ENCODE peak calls at places on chromosomes 16 and 17, in nine cellular contexts. Z, S, M, D, T, J, U, E and Y are unnamed samples.

GRCh38 chr17:80067393-80067986 is 31.0 kb downstream of the CCDC40 start:
- DNase-seq in J (no peak), M (no peak), S (no peak), D (no peak), T (no peak), E (no peak), Z (no peak), U (no peak), Y (no peak)

GRCh38 chr16:73420244-73421040 is 372.5 kb upstream of the ZFHX3 start:
- DNase-seq in M (no peak), Z (no peak), J (no peak), U (no peak), E (no peak), D (no peak), S (no peak), T (no peak), Y (no peak)

GRCh38 chr17:46770818-46771600 is 47.5 kb downstream of the WNT3 start:
- DNase-seq in J (peak), D (peak), S (peak), T (no peak), U (no peak), Z (peak), E (peak), M (no peak), Y (peak)

GRCh38 chr16:69477546-69477945 is 53.1 kb downstream of the CYB5B start:
- DNase-seq in D (no peak), E (no peak), S (no peak), J (no peak), T (no peak), M (no peak), Z (no peak), U (no peak), Y (no peak)

GRCh38 chr16:67305216-67306071 is 21.1 kb downstream of the KCTD19 start:
- DNase-seq in D (no peak), T (no peak), U (no peak), J (peak), Z (no peak), E (no peak), S (peak), M (no peak), Y (no peak)

GRCh38 chr17:76827736-76828135 is 40.5 kb upstream of the MGAT5B start:
- DNase-seq in M (no peak), S (no peak), D (no peak), J (no peak), Z (no peak), U (no peak), T (no peak), E (no peak), Y (peak)

GRCh38 chr17:83204230-83204725 is 124.9 kb downstream of the METRNL start:
- DNase-seq in T (no peak), U (no peak), Z (no peak), D (no peak), E (no peak), M (no peak), S (no peak), J (no peak), Y (no peak)

GRCh38 chr16:89581861-89582563 is 6.5 kb downstream of the CPNE7 start:
- DNase-seq in D (no peak), Z (peak), U (no peak), T (no peak), S (no peak), E (peak), J (no peak), M (no peak), Y (peak)

GRCh38 chr16:67431805-67432476 is 1.0 kb downstream of the HSD11B2 start:
- DNase-seq in T (no peak), Z (no peak), J (no peak), D (no peak), E (no peak), U (no peak), S (peak), M (no peak), Y (no peak)

GRCh38 chr17:30113213-30113612 is 3.4 kb upstream of the NSRP1 start:
- DNase-seq in Z (peak), T (no peak), U (no peak), M (peak), J (no peak), D (no peak), S (no peak), E (peak), Y (no peak)

GRCh38 chr16:89873822-89874689 is 664 bp downstream of the TCF25 start:
- DNase-seq in J (peak), T (peak), S (peak), D (peak), E (peak), M (peak), Z (peak), U (peak), Y (peak)

GRCh38 chr16:49712106-49712505 is 143.8 kb downstream of the ZNF423 start:
- DNase-seq in Z (no peak), E (no peak), T (no peak), S (no peak), M (no peak), J (no peak), D (no peak), U (no peak), Y (no peak)

GRCh38 chr16:11796227-11797165 is 562 bp downstream of the ZC3H7A start:
- DNase-seq in E (peak), D (peak), T (peak), S (peak), U (peak), Z (peak), M (peak), J (peak), Y (peak)

GRCh38 chr17:45032150-45032493 is 19.3 kb downstream of the DCAKD start:
- DNase-seq in T (no peak), D (no peak), J (no peak), E (no peak), Z (no peak), U (no peak), M (no peak), S (peak), Y (no peak)

GRCh38 chr16:18041864-18042834 is 294.4 kb downstream of the NPIPA8 start:
- DNase-seq in T (no peak), U (no peak), D (no peak), J (no peak), E (peak), S (no peak), Z (no peak), M (no peak), Y (no peak)

GRCh38 chr17:62760888-62761267 is 47.2 kb downstream of the MARCHF10 start:
- DNase-seq in J (no peak), M (no peak), Z (no peak), U (no peak), E (no peak), T (no peak), D (no peak), S (no peak), Y (no peak)

GRCh38 chr17:58870747-58871146 is 115.1 kb downstream of the PPM1E start:
- DNase-seq in U (no peak), S (no peak), M (no peak), E (no peak), Z (no peak), T (no peak), D (no peak), J (no peak), Y (no peak)

GRCh38 chr17:72974605-72975232 is 117.8 kb downstream of the SLC39A11 start:
- DNase-seq in S (no peak), Z (no peak), T (no peak), U (no peak), D (no peak), E (peak), J (no peak), M (no peak), Y (no peak)

GRCh38 chr17:58060596-58061191 is 22.5 kb upstream of the DYNLL2 start:
- DNase-seq in D (no peak), T (peak), S (no peak), Z (no peak), E (peak), J (no peak), U (peak), M (no peak), Y (no peak)

GRCh38 chr17:79413591-79413990 is 197.3 kb downstream of the RBFOX3 start:
- DNase-seq in Z (no peak), M (no peak), U (no peak), D (no peak), S (peak), E (no peak), J (no peak), T (no peak), Y (no peak)

GRCh38 chr16:56357765-56358322 is 67.5 kb downstream of the AMFR start:
- DNase-seq in J (peak), M (no peak), U (peak), D (no peak), S (peak), T (peak), E (peak), Z (peak), Y (no peak)

GRCh38 chr16:53804467-53804866 is 100.5 kb downstream of the FTO start:
- DNase-seq in Z (no peak), J (no peak), E (no peak), U (no peak), D (no peak), T (no peak), M (no peak), S (no peak), Y (no peak)

GRCh38 chr17:32491371-32492280 is 4.8 kb downstream of the CDK5R1 start:
- DNase-seq in E (no peak), S (peak), D (no peak), Z (no peak), T (no peak), J (peak), U (no peak), M (no peak), Y (no peak)

GRCh38 chr17:44023545-44024270 is 8.9 kb upstream of the TMEM101 start:
- DNase-seq in Z (no peak), U (no peak), J (no peak), T (no peak), D (no peak), E (no peak), S (no peak), M (no peak), Y (no peak)

GRCh38 chr16:84042879-84043485 is 387 bp upstream of the SLC38A8 start:
- DNase-seq in J (no peak), E (no peak), Z (no peak), D (no peak), T (no peak), U (no peak), M (no peak), S (no peak), Y (peak)

GRCh38 chr17:81440511-81441244 is 45.4 kb downstream of the BAHCC1 start:
- DNase-seq in Z (no peak), M (no peak), J (no peak), T (no peak), S (peak), E (no peak), U (no peak), D (peak), Y (no peak)

GRCh38 chr17:39651908-39652634 is 13.1 kb upstream of the TCAP start:
- DNase-seq in J (no peak), E (peak), S (no peak), Z (no peak), D (no peak), U (no peak), M (no peak), T (no peak), Y (no peak)

GRCh38 chr17:39653316-39653661 is 11.9 kb upstream of the TCAP start:
- DNase-seq in J (no peak), E (no peak), Z (no peak), M (no peak), U (no peak), S (no peak), T (no peak), D (no peak), Y (no peak)

GRCh38 chr17:39652635-39653315 is 12.4 kb upstream of the TCAP start:
- DNase-seq in U (no peak), T (no peak), Z (no peak), S (no peak), E (no peak), J (no peak), D (no peak), M (no peak), Y (no peak)

GRCh38 chr17:39655105-39655504 is 10.0 kb upstream of the TCAP start:
- DNase-seq in Z (no peak), D (no peak), T (no peak), E (no peak), J (no peak), S (no peak), U (no peak), M (no peak), Y (no peak)

DNA sequence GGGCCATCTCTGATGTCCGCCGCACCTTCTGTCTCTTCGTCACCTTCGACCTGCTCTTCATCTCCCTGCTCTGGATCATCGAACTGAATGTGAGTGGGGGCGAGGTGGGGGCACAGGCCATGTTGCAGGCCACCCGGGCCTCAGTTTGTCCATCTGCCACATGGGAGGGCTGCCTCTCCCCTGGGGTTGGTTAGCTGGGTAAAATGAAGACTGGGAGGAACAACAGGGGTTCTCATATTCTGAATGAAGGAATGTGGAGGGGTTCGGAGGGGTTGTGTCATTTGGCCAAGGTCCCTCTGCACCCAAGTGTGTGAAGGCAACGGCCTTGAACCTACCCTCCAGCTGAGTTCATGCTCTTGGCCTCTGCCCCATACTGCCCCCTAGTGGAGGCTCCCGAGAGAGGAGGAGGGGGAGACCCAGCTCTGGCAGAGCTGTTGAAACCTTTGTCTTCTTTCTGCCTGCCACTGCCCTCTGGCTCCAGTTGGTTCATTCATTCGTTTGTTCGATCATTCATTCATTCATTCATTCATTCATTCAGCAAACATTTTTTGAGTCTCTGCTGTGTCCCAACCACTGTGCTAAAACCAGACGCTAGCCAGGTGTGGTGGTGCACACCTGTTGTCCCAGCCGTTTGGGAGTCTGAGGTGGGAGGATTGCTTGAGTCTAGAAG is 11.4 kb upstream of the TCAP start:
- DNase-seq in M (no peak), D (peak), S (peak), T (no peak), Z (peak), E (peak), J (no peak), U (no peak), Y (peak)
- TF ChIP-seq EP300 in M (no peak), D (no peak), S (no peak), T (no peak), Z (no peak), E (no peak), J (no peak), U (no peak), Y (no peak)

GRCh38 chr16:31386157-31386984 is 6.8 kb upstream of the ITGAD start:
- DNase-seq in M (no peak), D (peak), Z (no peak), J (no peak), U (no peak), S (no peak), T (no peak), E (no peak), Y (no peak)
- H3K27ac ChIP-seq in M (no peak), D (no peak), Z (no peak), J (no peak), U (no peak), S (no peak), T (no peak), E (no peak), Y (no peak)

GRCh38 chr16:58508671-58509251 is 6.6 kb upstream of the SETD6 start:
- DNase-seq in T (peak), M (no peak), D (no peak), U (peak), S (no peak), J (peak), E (no peak), Z (no peak), Y (no peak)

GRCh38 chr16:58503863-58504688 is 4.1 kb downstream of the NDRG4 start:
- DNase-seq in M (no peak), S (no peak), E (no peak), D (no peak), T (no peak), J (peak), U (peak), Z (no peak), Y (peak)

GRCh38 chr16:58507195-58507962 is 7.4 kb downstream of the NDRG4 start:
- DNase-seq in Z (peak), U (peak), D (no peak), T (peak), E (no peak), M (no peak), S (no peak), J (peak), Y (no peak)

GRCh38 chr16:58507963-58508670 is 7.2 kb upstream of the SETD6 start:
- DNase-seq in J (peak), E (no peak), M (no peak), Z (peak), U (peak), T (peak), D (no peak), S (no peak), Y (no peak)

DNA sequence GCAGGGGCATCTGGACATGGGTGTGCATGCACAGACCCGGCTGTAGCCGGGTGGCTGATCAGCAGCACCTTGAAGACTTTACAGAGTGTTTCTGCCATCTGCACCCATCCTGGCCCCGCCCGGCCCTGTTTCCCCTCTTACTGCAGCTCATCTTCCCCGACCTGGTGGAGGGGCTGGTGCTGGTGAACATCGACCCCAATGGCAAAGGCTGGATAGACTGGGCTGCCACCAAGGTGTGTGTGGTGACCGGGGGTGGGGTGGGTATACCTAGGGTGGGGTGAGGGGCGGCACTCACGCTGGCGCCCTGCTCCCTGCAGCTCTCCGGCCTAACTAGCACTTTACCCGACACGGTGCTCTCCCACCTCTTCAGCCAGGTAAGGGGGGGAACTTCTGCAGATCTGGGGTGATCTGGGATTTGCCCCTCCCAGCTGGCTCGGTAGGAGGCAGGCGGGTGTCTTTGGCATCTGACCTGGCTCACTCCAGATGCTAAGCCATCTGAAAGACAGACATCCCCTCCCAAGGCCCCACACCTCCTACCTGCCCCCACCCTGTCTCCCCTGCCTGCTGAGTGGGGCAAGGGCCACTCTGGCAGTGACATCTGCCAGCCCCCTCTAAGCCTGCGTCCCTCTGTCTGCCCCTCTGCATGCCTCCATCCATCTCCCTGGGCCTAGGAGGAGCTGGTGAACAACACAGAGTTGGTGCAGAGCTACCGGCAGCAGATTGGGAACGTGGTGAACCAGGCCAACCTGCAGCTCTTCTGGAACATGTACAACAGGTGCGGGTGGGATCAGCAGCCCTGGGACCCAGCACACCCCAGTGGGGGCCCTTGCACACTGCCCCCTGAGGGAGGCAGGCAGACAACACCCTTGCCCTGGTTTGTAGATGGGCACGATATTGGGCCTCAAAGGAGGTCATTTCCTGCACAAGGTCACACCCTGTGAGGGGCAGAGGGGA is 6.6 kb downstream of the NDRG4 start:
- DNase-seq in T (peak), D (no peak), S (peak), J (peak), M (no peak), Z (peak), E (no peak), U (peak), Y (no peak)
- TF ChIP-seq CTCF in T (no peak), D (no peak), S (no peak), J (no peak), M (no peak), Z (no peak), E (no peak), U (no peak), Y (no peak)

GRCh38 chr16:718389-718788 is 2.6 kb upstream of the ANTKMT start:
- DNase-seq in M (no peak), E (no peak), S (no peak), Z (no peak), J (no peak), D (no peak), T (no peak), U (no peak), Y (peak)

GRCh38 chr16:720507-720989 is 398 bp upstream of the ANTKMT start:
- DNase-seq in S (peak), D (peak), E (peak), U (peak), Z (no peak), M (no peak), J (no peak), T (peak), Y (no peak)

GRCh38 chr16:718922-719321 is 2.0 kb upstream of the ANTKMT start:
- DNase-seq in T (no peak), D (no peak), E (peak), M (no peak), Z (no peak), J (no peak), U (no peak), S (no peak), Y (no peak)

GRCh38 chr16:720990-721764 is at the start of gene ANTKMT:
- DNase-seq in Z (peak), S (peak), U (peak), E (peak), T (peak), J (no peak), M (no peak), D (peak), Y (peak)

DNA sequence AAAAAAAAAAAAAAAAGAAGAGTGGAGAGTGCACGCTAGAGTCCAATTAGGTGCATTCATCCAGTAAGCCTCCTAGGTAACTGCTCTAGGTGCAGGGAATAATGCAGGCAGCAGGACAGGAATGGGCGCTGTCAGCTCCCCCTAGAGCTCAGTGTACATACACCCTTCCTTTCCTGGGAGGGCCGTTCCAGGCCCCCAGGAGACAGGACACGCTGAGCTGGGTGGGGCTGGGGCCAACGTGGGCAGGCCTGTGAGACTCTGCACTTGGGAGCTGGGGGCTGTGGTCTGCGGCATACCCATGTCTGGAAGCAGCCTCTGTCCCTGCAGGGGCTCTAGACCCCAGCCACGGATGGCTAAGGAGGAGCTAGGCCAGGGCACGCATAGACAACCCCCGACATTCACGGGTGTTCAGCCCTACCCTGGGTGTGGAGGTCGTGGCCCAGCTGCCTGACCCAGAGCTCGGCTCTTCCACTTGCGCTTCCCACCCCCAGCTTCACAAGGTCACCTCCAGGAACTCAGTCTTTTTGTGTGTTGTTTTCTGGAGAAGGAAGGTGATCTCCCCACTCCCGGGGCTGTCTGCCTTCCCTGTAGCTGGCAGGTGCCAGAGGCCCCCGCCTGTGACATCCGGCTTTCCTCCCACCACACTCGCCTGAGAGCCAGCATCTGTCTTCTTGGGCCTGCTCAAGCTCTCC is 985 bp upstream of the ANTKMT start:
- DNase-seq in Z (no peak), U (no peak), T (no peak), M (no peak), S (peak), D (peak), E (peak), J (no peak), Y (no peak)
- TF ChIP-seq EP300 in Z (no peak), U (no peak), T (no peak), M (no peak), S (no peak), D (no peak), E (no peak), J (no peak), Y (no peak)